ENCODE peak calls at places on chromosomes 7 and 10, in nine cellular contexts. J, L, Q, V, T, D, O, G and S are unnamed samples.

GRCh38 chr10:43665054-43665453 is 16.4 kb upstream of the ZNF32 start:
- DNase-seq in T (no peak), Q (no peak), V (no peak), J (no peak), D (no peak), L (no peak), O (no peak), G (no peak), S (no peak)

GRCh38 chr7:26627871-26628270 is 236.5 kb downstream of the SKAP2 start:
- DNase-seq in L (no peak), J (no peak), V (no peak), G (no peak), O (no peak), T (peak; percentile 25), Q (peak; percentile 90), D (no peak), S (no peak)

GRCh38 chr7:65269150-65269856 is 104.4 kb upstream of the ZNF92 start:
- DNase-seq in Q (peak; percentile 80), O (no peak), J (peak; percentile 28), D (no peak), V (no peak), T (peak; percentile 96), G (no peak), L (peak; percentile 81), S (peak; percentile 66)

GRCh38 chr7:132395375-132395774 is 180.9 kb downstream of the PLXNA4 start:
- DNase-seq in Q (no peak), G (no peak), V (no peak), D (no peak), L (no peak), T (no peak), J (no peak), O (no peak), S (no peak)

GRCh38 chr7:150340024-150340749 is 1.2 kb downstream of the RARRES2 start:
- DNase-seq in G (no peak), D (peak; percentile 67), T (peak; percentile 53), Q (no peak), L (no peak), V (peak; percentile 73), J (no peak), O (no peak), S (no peak)

GRCh38 chr10:22648547-22648961 is 65.8 kb downstream of the PIP4K2A start:
- DNase-seq in J (no peak), O (no peak), L (no peak), T (no peak), D (no peak), G (no peak), V (no peak), Q (no peak), S (no peak)

GRCh38 chr7:26705567-26705966 is 158.8 kb downstream of the SKAP2 start:
- DNase-seq in Q (peak; percentile 82), O (no peak), V (no peak), D (no peak), L (no peak), T (no peak), G (no peak), J (no peak), S (no peak)

GRCh38 chr7:2576742-2577491 is 18.1 kb downstream of the IQCE start:
- DNase-seq in J (no peak), D (no peak), Q (no peak), O (no peak), G (no peak), V (no peak), T (no peak), L (no peak), S (no peak)

GRCh38 chr7:4208586-4208985 is 473.5 kb upstream of the FOXK1 start:
- DNase-seq in J (no peak), O (no peak), T (no peak), G (no peak), L (no peak), Q (no peak), V (no peak), D (no peak), S (no peak)

GRCh38 chr7:134414109-134414508 is 44.8 kb downstream of the AKR1B1 start:
- DNase-seq in T (no peak), G (no peak), O (no peak), L (no peak), Q (no peak), D (no peak), V (no peak), J (no peak), S (no peak)

GRCh38 chr7:44257618-44258422 is 57.0 kb downstream of the YKT6 start:
- DNase-seq in G (peak; percentile 37), L (peak; percentile 88), T (peak; percentile 73), V (peak; percentile 83), J (peak; percentile 39), Q (no peak), D (peak; percentile 20), O (peak; percentile 67), S (no peak)

GRCh38 chr10:44628921-44629320 is 244.0 kb upstream of the CXCL12 start:
- DNase-seq in D (no peak), J (no peak), G (no peak), T (no peak), O (no peak), L (no peak), Q (no peak), V (no peak), S (no peak)

GRCh38 chr10:21020545-21020944 is 123.4 kb upstream of the NEBL start:
- DNase-seq in Q (no peak), V (no peak), T (peak; percentile 15), O (no peak), G (no peak), L (peak; percentile 20), D (no peak), J (no peak), S (no peak)

GRCh38 chr10:42488416-42488815 is 150.0 kb downstream of the ZNF33B start:
- DNase-seq in J (no peak), L (no peak), G (no peak), D (no peak), T (no peak), Q (no peak), V (no peak), O (no peak), S (no peak)